ENCODE peak calls at places on chromosome 18, in four cellular contexts. D is heart right ventricle, M is AG10803, P is brain microvascular endothelial cell. B is an unnamed sample.

GRCh38 chr18:23106575-23106974 is 28.7 kb upstream of the CABLES1 start:
- DNase-seq in D (no peak), M (peak), P (peak), B (no peak)

GRCh38 chr18:1015777-1016176 is 111.1 kb downstream of the ADCYAP1 start:
- DNase-seq in D (no peak), M (no peak), P (no peak), B (no peak)

GRCh38 chr18:24491882-24492281 is 31.4 kb downstream of the HRH4 start:
- DNase-seq in D (no peak), M (no peak), P (no peak), B (no peak)

GRCh38 chr18:12279781-12280531 is 25.8 kb downstream of the CIDEA start:
- DNase-seq in D (peak), M (no peak), P (no peak), B (no peak)

GRCh38 chr18:58158008-58158407 is 114.0 kb downstream of the NEDD4L start:
- DNase-seq in D (no peak), M (no peak), P (peak), B (no peak)

GRCh38 chr18:48934708-48935432 is 15.9 kb downstream of the SMAD7 start:
- DNase-seq in D (peak), M (no peak), P (no peak), B (no peak)

GRCh38 chr18:11970466-11971220 is 10.7 kb upstream of the IMPA2 start:
- DNase-seq in D (no peak), M (no peak), P (no peak), B (no peak)

GRCh38 chr18:9400197-9400596 is 65.6 kb downstream of the TWSG1 start:
- DNase-seq in D (no peak), M (no peak), P (no peak), B (no peak)

GRCh38 chr18:28804512-28805214 is 627.7 kb upstream of the CDH2 start:
- DNase-seq in D (no peak), M (no peak), P (no peak), B (no peak)

GRCh38 chr18:26655614-26656400 is 107.5 kb upstream of the KCTD1 start:
- DNase-seq in D (peak), M (peak), P (peak), B (no peak)

GRCh38 chr18:74402806-74403433 is 54.2 kb downstream of the DIPK1C start:
- DNase-seq in D (no peak), M (no peak), P (no peak), B (no peak)

GRCh38 chr18:60549338-60549960 is 176.9 kb upstream of the MC4R start:
- DNase-seq in D (peak), M (peak), P (peak), B (peak)

GRCh38 chr18:6509417-6510198 is 94.9 kb upstream of the L3MBTL4 start:
- DNase-seq in D (no peak), M (no peak), P (no peak), B (no peak)

GRCh38 chr18:3251963-3252277 is 4.3 kb downstream of the MYL12A start:
- DNase-seq in D (no peak), M (peak), P (no peak), B (no peak)

GRCh38 chr18:57059366-57059765 is 87.5 kb upstream of the BOD1L2 start:
- DNase-seq in D (no peak), M (no peak), P (no peak), B (no peak)

GRCh38 chr18:23871410-23871809 is 143.1 kb upstream of the TTC39C start:
- DNase-seq in D (peak), M (no peak), P (peak), B (no peak)

GRCh38 chr18:55499526-55499925 is 88.5 kb downstream of the TCF4 start:
- DNase-seq in D (no peak), M (no peak), P (no peak), B (no peak)

GRCh38 chr18:44898536-44898935 is 217.8 kb downstream of the SETBP1 start:
- DNase-seq in D (no peak), M (no peak), P (no peak), B (no peak)

GRCh38 chr18:55585586-55586521 is 2.1 kb downstream of the TCF4 start:
- DNase-seq in D (peak), M (no peak), P (no peak), B (no peak)

GRCh38 chr18:65415167-65415566 is 335.6 kb upstream of the CDH7 start:
- DNase-seq in D (no peak), M (no peak), P (no peak), B (no peak)

GRCh38 chr18:3594760-3595241 is 144.8 kb downstream of the TGIF1 start:
- DNase-seq in D (no peak), M (peak), P (peak), B (no peak)

GRCh38 chr18:56003651-56004050 is 415.7 kb upstream of the TCF4 start:
- DNase-seq in D (no peak), M (peak), P (no peak), B (no peak)

GRCh38 chr18:45777393-45777792 is 48.1 kb upstream of the SIGLEC15 start:
- DNase-seq in D (no peak), M (peak), P (peak), B (no peak)

GRCh38 chr18:26477828-26478466 is 70.4 kb downstream of the KCTD1 start:
- DNase-seq in D (no peak), M (no peak), P (no peak), B (no peak)

GRCh38 chr18:26089247-26090129 is 925 bp downstream of the SS18 start:
- DNase-seq in D (no peak), M (peak), P (peak), B (no peak)

GRCh38 chr18:48800479-48800876 is 150.3 kb downstream of the SMAD7 start:
- DNase-seq in D (no peak), M (no peak), P (no peak), B (no peak)

GRCh38 chr18:60372141-60372540 is 434 bp downstream of the MC4R start:
- DNase-seq in D (no peak), M (no peak), P (no peak), B (no peak)

GRCh38 chr18:10111944-10112343 is 198.1 kb downstream of the VAPA start:
- DNase-seq in D (no peak), M (no peak), P (no peak), B (no peak)

GRCh38 chr18:54100920-54101319 is 123.5 kb downstream of the MBD2 start:
- DNase-seq in D (no peak), M (peak), P (peak), B (no peak)

GRCh38 chr18:29693334-29693733 is 1349.2 kb downstream of the DSC3 start:
- DNase-seq in D (no peak), M (peak), P (no peak), B (no peak)

GRCh38 chr18:59264136-59264571 is 9.1 kb downstream of the RAX start:
- DNase-seq in D (no peak), M (no peak), P (no peak), B (no peak)

GRCh38 chr18:55439036-55439435 is 149.0 kb downstream of the TCF4 start:
- DNase-seq in D (no peak), M (no peak), P (no peak), B (no peak)

GRCh38 chr18:57497372-57498294 is 62.5 kb downstream of the ONECUT2 start:
- DNase-seq in D (no peak), M (peak), P (no peak), B (no peak)

GRCh38 chr18:9878095-9878494 is 7.7 kb upstream of the TXNDC2 start:
- DNase-seq in D (no peak), M (no peak), P (no peak), B (no peak)

GRCh38 chr18:63787673-63788072 is 12.5 kb downstream of the SERPINB7 start:
- DNase-seq in D (no peak), M (no peak), P (no peak), B (no peak)

DNA sequence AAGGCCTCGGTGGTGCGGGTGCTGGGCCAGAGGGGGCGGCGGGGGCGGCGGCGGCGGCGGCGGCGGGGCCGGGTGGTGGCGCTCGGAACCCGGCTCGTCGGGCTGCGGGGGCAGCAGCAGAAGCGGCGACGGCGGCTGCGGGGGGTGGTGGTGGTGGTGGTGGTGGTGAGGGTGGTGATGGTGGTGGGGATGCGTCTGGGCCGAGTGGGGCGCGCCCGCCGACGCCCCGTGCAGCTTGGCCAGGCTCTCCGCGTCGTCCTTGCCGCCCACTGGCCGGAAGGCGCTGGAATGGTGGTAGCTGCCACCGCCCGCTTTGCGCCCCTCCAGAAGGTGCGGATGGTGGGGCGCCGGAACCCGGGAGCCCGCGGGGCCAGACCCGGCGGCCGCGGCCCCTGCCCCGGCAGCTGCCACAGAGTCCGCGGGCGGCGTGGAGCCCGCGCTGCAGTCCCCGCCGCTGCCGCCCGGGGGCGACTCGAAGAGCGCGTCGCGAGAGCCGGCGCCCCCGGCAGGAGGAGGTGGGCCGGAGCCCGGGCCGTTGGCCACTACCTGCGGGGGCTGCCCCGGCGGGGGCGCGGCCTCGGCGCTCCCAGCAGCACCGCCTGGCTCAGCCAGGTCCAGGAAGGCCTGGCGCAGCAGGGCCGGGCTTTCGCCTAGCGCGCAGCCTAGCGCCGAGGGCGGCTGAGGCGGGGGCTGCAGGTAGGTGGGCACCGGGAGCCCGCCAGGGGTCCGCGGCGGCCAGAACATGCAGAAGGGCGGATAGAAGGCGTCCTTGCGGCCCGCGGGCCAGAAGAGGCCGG is 4.2 kb downstream of the SKOR2 start:
- DNase-seq in D (no peak), M (no peak), P (no peak), B (peak)
- TF ChIP-seq CTCF in D (peak), M (no peak), P (peak), B (peak)

GRCh38 chr18:79365701-79366100 is 30.0 kb upstream of the NFATC1 start:
- DNase-seq in D (no peak), M (no peak), P (no peak), B (no peak)
- TF ChIP-seq CTCF in D (no peak), M (no peak), P (no peak), B (no peak)

GRCh38 chr18:13449651-13450050 is 231.1 kb downstream of the LDLRAD4 start:
- DNase-seq in D (no peak), M (no peak), P (no peak), B (no peak)

GRCh38 chr18:13446024-13446423 is 227.5 kb downstream of the LDLRAD4 start:
- DNase-seq in D (no peak), M (no peak), P (no peak), B (no peak)

GRCh38 chr18:13447621-13448020 is 229.1 kb downstream of the LDLRAD4 start:
- DNase-seq in D (peak), M (peak), P (peak), B (no peak)

GRCh38 chr18:13446581-13447470 is 228.3 kb downstream of the LDLRAD4 start:
- DNase-seq in D (no peak), M (no peak), P (no peak), B (no peak)

DNA sequence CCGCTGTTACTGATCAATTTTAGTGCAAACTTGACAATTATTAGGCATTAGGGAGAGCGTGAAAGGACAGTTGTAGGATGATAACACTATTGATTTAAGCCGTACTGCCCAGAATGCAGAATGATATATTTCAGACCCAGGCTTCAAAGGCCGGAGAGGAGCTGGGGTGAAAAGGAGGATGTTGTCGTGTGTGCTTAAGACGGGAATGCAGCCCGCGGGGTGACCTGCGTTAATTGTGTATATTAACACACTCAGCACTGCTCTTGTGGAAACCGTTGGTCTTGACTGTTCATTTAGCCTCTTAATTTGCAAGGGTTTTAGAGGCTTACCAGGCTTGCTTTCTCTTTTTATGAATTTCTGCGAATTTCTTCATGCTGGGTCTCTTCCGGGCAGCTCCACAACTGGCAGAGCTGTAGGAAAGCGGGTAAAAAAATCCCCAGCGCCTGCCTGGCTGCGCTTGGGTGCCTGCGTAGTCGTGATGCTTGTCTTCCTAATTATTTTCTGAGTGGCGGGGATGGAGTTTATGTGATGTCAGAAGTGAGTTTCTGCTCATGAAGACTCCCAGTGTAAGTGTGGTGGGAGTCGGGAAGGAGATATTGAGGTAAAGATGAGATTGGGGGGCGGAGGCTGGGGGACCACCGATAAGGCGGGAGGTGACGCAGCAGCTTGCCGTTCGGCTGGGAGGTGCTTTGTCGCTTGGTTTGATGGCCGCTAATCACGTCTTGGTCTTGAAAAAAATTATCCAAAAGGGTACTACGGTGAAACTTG is 229.7 kb downstream of the LDLRAD4 start:
- DNase-seq in D (no peak), M (no peak), P (no peak), B (no peak)
- TF ChIP-seq CTCF in D (no peak), M (no peak), P (no peak), B (no peak)

GRCh38 chr18:62030091-62030985 is 137.5 kb upstream of the RNF152 start:
- DNase-seq in D (no peak), M (peak), P (no peak), B (no peak)
- TF ChIP-seq CTCF in D (no peak), M (no peak), P (no peak), B (no peak)

GRCh38 chr18:37470986-37471385 is 94.6 kb downstream of the CELF4 start:
- DNase-seq in D (no peak), M (no peak), P (no peak), B (no peak)
- TF ChIP-seq CTCF in D (no peak), M (no peak), P (no peak), B (no peak)

GRCh38 chr18:21242141-21243040 is at the start of gene GREB1L:
- DNase-seq in D (peak), M (peak), P (no peak), B (peak)
- TF ChIP-seq CTCF in D (peak), M (no peak), P (no peak), B (peak)

GRCh38 chr18:66621816-66622576 is 18.1 kb upstream of the CDH19 start:
- DNase-seq in D (no peak), M (no peak), P (no peak), B (peak)

DNA sequence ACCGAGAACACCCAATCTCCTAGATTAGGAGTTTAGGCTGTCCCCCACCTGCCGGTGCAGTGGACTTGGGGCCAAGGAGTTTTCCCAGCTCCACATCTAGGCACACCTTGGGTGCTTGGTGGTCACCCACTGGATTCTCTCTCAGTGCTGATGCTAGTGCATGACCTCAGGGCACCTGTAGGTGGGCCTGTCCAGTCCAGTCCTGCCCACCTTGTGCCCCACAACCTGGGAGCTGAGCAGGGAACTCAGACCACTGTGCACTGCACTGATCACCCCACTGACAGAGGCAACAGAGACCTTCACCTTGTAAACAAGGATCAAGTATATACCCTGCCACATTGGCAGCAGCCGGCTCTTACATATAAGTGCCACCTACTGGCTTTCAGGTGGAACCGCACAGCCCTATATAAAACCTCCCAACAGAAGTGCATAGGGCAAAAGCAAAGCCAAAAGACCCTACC is 12.7 kb upstream of the CDH19 start:
- DNase-seq in D (no peak), M (no peak), P (no peak), B (no peak)
- TF ChIP-seq CTCF in D (no peak), M (no peak), P (peak), B (peak)

GRCh38 chr18:36624451-36625167 is 204.2 kb downstream of the TPGS2 start:
- DNase-seq in D (peak), M (no peak), P (no peak), B (no peak)
- TF ChIP-seq CTCF in D (no peak), M (no peak), P (peak), B (no peak)

GRCh38 chr18:69002233-69002632 is 204.4 kb downstream of the CCDC102B start:
- DNase-seq in D (no peak), M (peak), P (no peak), B (no peak)
- TF ChIP-seq CTCF in D (no peak), M (peak), P (peak), B (no peak)

GRCh38 chr18:41938445-41938844 is 16.6 kb upstream of the PIK3C3 start:
- DNase-seq in D (no peak), M (peak), P (peak), B (no peak)
- TF ChIP-seq CTCF in D (no peak), M (peak), P (peak), B (no peak)